ENCODE peak calls at places on chromosome 3, in five cellular contexts. P is IMR-90; B is CD4-positive, alpha-beta memory T cell; D is choroid plexus epithelial cell; X is lower lobe of right lung. M is an unnamed sample.

GRCh38 chr3:110341047-110341446 is 730.6 kb upstream of the NECTIN3 start:
- DNase-seq in P (peak; percentile 77), B (no peak), D (peak; percentile 46), X (no peak), M (peak; percentile 35)

GRCh38 chr3:105791134-105791533 is 77.7 kb downstream of the CBLB start:
- DNase-seq in P (peak; percentile 68), B (no peak), D (peak; percentile 89), X (no peak), M (peak; percentile 77)

GRCh38 chr3:143122089-143122430 is 2.5 kb downstream of the CHST2 start:
- DNase-seq in P (no peak), B (no peak), D (no peak), X (no peak), M (no peak)

GRCh38 chr3:14439501-14440167 is 37.2 kb downstream of the SLC6A6 start:
- DNase-seq in P (peak; percentile 52), B (no peak), D (peak; percentile 96), X (peak; percentile 88), M (peak; percentile 79)

GRCh38 chr3:127180859-127181258 is 12.1 kb upstream of the PRR23E start:
- DNase-seq in P (no peak), B (no peak), D (no peak), X (no peak), M (no peak)

GRCh38 chr3:18190646-18191045 is 234.5 kb downstream of the SATB1 start:
- DNase-seq in P (no peak), B (no peak), D (peak; percentile 32), X (no peak), M (peak; percentile 60)

GRCh38 chr3:4571690-4572334 is 78.7 kb downstream of the ITPR1 start:
- DNase-seq in P (no peak), B (no peak), D (peak; percentile 8), X (no peak), M (no peak)

GRCh38 chr3:177596822-177597271 is 399.6 kb upstream of the TBL1XR1 start:
- DNase-seq in P (no peak), B (no peak), D (no peak), X (no peak), M (no peak)

GRCh38 chr3:158912188-158912587 is 110.3 kb downstream of the MFSD1 start:
- DNase-seq in P (no peak), B (no peak), D (peak; percentile 4), X (no peak), M (no peak)

GRCh38 chr3:49295489-49296058 is 18.5 kb upstream of the C3orf62 start:
- DNase-seq in P (peak; percentile 35), B (peak; percentile 35), D (peak; percentile 55), X (peak; percentile 49), M (peak; percentile 45)

GRCh38 chr3:72340476-72341379 is 507.5 kb downstream of the SHQ1 start:
- DNase-seq in P (no peak), B (no peak), D (peak; percentile 32), X (no peak), M (no peak)

GRCh38 chr3:62875103-62876002 is at the start of gene CADPS:
- DNase-seq in P (no peak), B (no peak), D (no peak), X (peak; percentile 27), M (no peak)

GRCh38 chr3:165797551-165797950 is 39.7 kb downstream of the BCHE start:
- DNase-seq in P (no peak), B (no peak), D (no peak), X (no peak), M (no peak)

GRCh38 chr3:195185574-195185973 is 85.4 kb downstream of the XXYLT1 start:
- DNase-seq in P (no peak), B (no peak), D (no peak), X (peak; percentile 64), M (no peak)

GRCh38 chr3:126395846-126396513 is 1.3 kb downstream of the CFAP100 start:
- DNase-seq in P (no peak), B (no peak), D (no peak), X (no peak), M (no peak)

GRCh38 chr3:23455775-23456174 is 252.6 kb downstream of the UBE2E2 start:
- DNase-seq in P (peak; percentile 88), B (no peak), D (peak; percentile 91), X (no peak), M (peak; percentile 63)

GRCh38 chr3:170918715-170919114 is 10.3 kb upstream of the EIF5A2 start:
- DNase-seq in P (no peak), B (no peak), D (no peak), X (no peak), M (no peak)

GRCh38 chr3:152518346-152518745 is 249.6 kb downstream of the MBNL1 start:
- DNase-seq in P (no peak), B (no peak), D (no peak), X (no peak), M (no peak)

GRCh38 chr3:135908225-135908624 is 57.3 kb upstream of the PPP2R3A start:
- DNase-seq in P (peak; percentile 33), B (no peak), D (no peak), X (no peak), M (no peak)

GRCh38 chr3:77348244-77348855 is 308.5 kb downstream of the ROBO2 start:
- DNase-seq in P (peak; percentile 6), B (no peak), D (peak; percentile 55), X (no peak), M (peak; percentile 14)

GRCh38 chr3:10189557-10190374 is 25.0 kb downstream of the IRAK2 start:
- DNase-seq in P (peak; percentile 28), B (peak; percentile 26), D (peak; percentile 65), X (peak; percentile 90), M (peak; percentile 25)

GRCh38 chr3:104598848-104599501 is 767.7 kb upstream of the ALCAM start:
- DNase-seq in P (no peak), B (no peak), D (no peak), X (no peak), M (no peak)

GRCh38 chr3:158659454-158660237 is 12.8 kb downstream of the LXN start:
- DNase-seq in P (peak; percentile 86), B (peak; percentile 55), D (peak; percentile 89), X (no peak), M (peak; percentile 77)

GRCh38 chr3:49164983-49165720 is 979 bp downstream of the CCDC71 start:
- DNase-seq in P (no peak), B (no peak), D (no peak), X (no peak), M (no peak)

GRCh38 chr3:78887608-78888011 is 880.2 kb downstream of the ROBO1 start:
- DNase-seq in P (peak; percentile 60), B (no peak), D (peak; percentile 82), X (no peak), M (peak; percentile 56)

GRCh38 chr3:9142346-9142745 is 107.1 kb downstream of the SRGAP3 start:
- DNase-seq in P (no peak), B (no peak), D (no peak), X (no peak), M (no peak)

GRCh38 chr3:115110830-115111229 is 36.3 kb downstream of the ZBTB20 start:
- DNase-seq in P (no peak), B (no peak), D (no peak), X (no peak), M (no peak)

GRCh38 chr3:184805351-184806038 is 6.5 kb upstream of the VPS8 start:
- DNase-seq in P (no peak), B (no peak), D (peak; percentile 28), X (no peak), M (no peak)

GRCh38 chr3:124119056-124119721 is 127.3 kb upstream of the ROPN1 start:
- DNase-seq in P (peak; percentile 88), B (no peak), D (peak; percentile 10), X (no peak), M (peak; percentile 45)

GRCh38 chr3:53346514-53346913 is 829 bp downstream of the DCP1A start:
- DNase-seq in P (no peak), B (no peak), D (no peak), X (no peak), M (peak; percentile 26)

GRCh38 chr3:55285156-55285555 is 201.9 kb downstream of the WNT5A start:
- DNase-seq in P (peak; percentile 80), B (no peak), D (no peak), X (no peak), M (no peak)

GRCh38 chr3:128875556-128876120 is 3.8 kb upstream of the ACAD9 start:
- DNase-seq in P (no peak), B (peak; percentile 50), D (peak; percentile 30), X (peak; percentile 59), M (no peak)

GRCh38 chr3:16079519-16079918 is 95.0 kb upstream of the GALNT15 start:
- DNase-seq in P (peak; percentile 58), B (no peak), D (peak; percentile 73), X (no peak), M (peak; percentile 92)

GRCh38 chr3:195148553-195148952 is 122.4 kb downstream of the XXYLT1 start:
- DNase-seq in P (peak; percentile 21), B (no peak), D (no peak), X (no peak), M (no peak)

GRCh38 chr3:141093397-141093796 is 42.2 kb downstream of the SPSB4 start:
- DNase-seq in P (no peak), B (no peak), D (no peak), X (no peak), M (no peak)

DNA sequence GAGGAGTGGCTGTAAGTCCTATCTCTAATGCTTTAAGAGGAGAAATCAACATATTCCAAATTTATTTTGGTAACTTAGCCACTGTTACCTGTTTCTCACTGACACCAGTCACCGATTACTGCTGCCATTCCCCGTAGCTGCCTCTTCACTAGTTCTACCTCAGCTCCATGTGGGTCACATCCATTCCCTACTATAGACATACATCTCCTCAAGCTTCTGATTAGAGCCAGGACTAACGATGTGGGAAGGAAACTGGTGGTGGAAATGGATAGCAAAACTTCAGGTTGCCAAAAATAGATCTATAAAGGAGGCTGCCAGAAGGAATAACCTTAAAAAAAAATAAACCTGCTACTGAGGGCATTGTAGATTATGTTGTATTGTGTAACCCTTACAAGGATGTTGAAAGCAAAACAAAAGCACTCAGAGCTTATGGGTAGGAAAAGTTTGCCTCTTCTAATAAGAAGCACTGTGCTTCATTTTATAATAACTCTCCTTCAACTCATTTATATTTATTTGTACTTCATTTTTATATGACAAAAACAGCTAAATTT is 56.0 kb downstream of the KAT2B start:
- DNase-seq in P (peak; percentile 20), B (no peak), D (peak; percentile 63), X (no peak), M (no peak)
- H3K4me3 ChIP-seq in P (no peak overlapping the region), B (no peak overlapping the region), D (no peak overlapping the region), X (no peak overlapping the region), M (no peak overlapping the region)

GRCh38 chr3:42159147-42159546 is 68.0 kb downstream of the TRAK1 start:
- DNase-seq in P (no peak), B (no peak), D (no peak), X (no peak), M (no peak)
- H3K4me3 ChIP-seq in P (no peak overlapping the region), B (no peak overlapping the region), D (no peak overlapping the region), X (peak overlapping the region; percentile 42), M (no peak overlapping the region)

DNA sequence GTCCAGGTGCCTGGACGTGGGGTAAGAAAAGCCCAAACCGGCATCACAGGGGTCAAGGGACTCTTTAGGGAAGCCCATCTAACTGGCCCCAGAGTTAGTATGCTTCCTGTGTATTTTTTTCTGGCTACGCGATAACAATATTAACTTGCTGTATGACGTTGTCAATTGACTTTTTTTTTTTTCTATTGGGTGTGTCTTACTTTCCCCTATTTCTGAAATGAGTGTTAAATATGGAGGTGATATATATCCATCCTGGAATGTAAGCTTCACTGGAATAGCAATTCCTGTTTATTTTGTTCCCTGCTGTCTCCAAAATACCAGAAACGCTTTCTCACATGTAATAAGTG is 598 bp upstream of the GMNC start:
- DNase-seq in P (no peak), B (no peak), D (peak; percentile 4), X (no peak), M (peak; percentile 22)
- H3K4me3 ChIP-seq in P (peak overlapping the region; percentile 69), B (no peak overlapping the region), D (peak overlapping the region; percentile 67), X (peak overlapping the region; percentile 61), M (peak overlapping the region; percentile 57)

GRCh38 chr3:69385723-69386483 is at the start of gene FRMD4B:
- DNase-seq in P (no peak), B (no peak), D (peak; percentile 9), X (peak; percentile 93), M (peak; percentile 29)
- H3K4me3 ChIP-seq in P (no peak within 1 kb of the TSS), B (no peak within 1 kb of the TSS), D (peak within 1 kb of the TSS; percentile 32), X (peak within 1 kb of the TSS; percentile 66), M (peak within 1 kb of the TSS; percentile 26)

M was measured in astrocyte of the spinal cord.